ENCODE peak calls at places on chromosomes 1 and 21, in eight cellular contexts. K, U, L, Z, I, M, C and G are unnamed samples.

GRCh38 chr1:201385299-201385891 is 7.9 kb upstream of the TNNT2 start:
- DNase-seq in K (no peak), C (peak; percentile 68), M (no peak), Z (peak; percentile 32), L (peak; percentile 73), I (peak; percentile 62), U (peak; percentile 22), G (peak; percentile 30)

GRCh38 chr1:67978988-67979516 is 71.4 kb downstream of the DIRAS3 start:
- DNase-seq in C (no peak), U (peak; percentile 87), K (no peak), Z (peak; percentile 76), M (no peak), I (no peak), L (no peak), G (peak; percentile 92)

GRCh38 chr1:44030606-44031050 is 634 bp downstream of the SLC6A9 start:
- DNase-seq in M (peak; percentile 85), C (no peak), Z (peak; percentile 39), U (peak; percentile 27), I (peak; percentile 26), K (peak; percentile 52), L (no peak), G (peak; percentile 30)

GRCh38 chr1:204141131-204141530 is 10.7 kb downstream of the ETNK2 start:
- DNase-seq in C (no peak), K (no peak), Z (no peak), L (no peak), I (no peak), M (no peak), U (no peak), G (no peak)

GRCh38 chr21:31732891-31733520 is 1.1 kb upstream of the SCAF4 start:
- DNase-seq in C (no peak), M (no peak), I (no peak), L (no peak), Z (peak; percentile 20), U (peak; percentile 45), K (no peak), G (no peak)

GRCh38 chr1:101308935-101309333 is 72.1 kb downstream of the S1PR1 start:
- DNase-seq in U (no peak), K (no peak), M (no peak), I (no peak), Z (no peak), C (no peak), L (no peak), G (no peak)

GRCh38 chr1:154547333-154547732 is 11.1 kb downstream of the UBE2Q1 start:
- DNase-seq in I (no peak), L (no peak), Z (no peak), K (no peak), C (no peak), U (no peak), M (no peak), G (no peak)

GRCh38 chr21:42570362-42570761 is 56.7 kb downstream of the SLC37A1 start:
- DNase-seq in K (no peak), M (no peak), C (no peak), Z (no peak), U (no peak), I (no peak), L (no peak), G (no peak)

GRCh38 chr1:174953657-174954435 is 45.9 kb upstream of the CACYBP start:
- DNase-seq in Z (no peak), K (no peak), C (peak; percentile 18), I (no peak), M (no peak), L (no peak), U (no peak), G (no peak)

GRCh38 chr1:101142244-101142643 is 94.6 kb upstream of the S1PR1 start:
- DNase-seq in I (no peak), U (no peak), K (no peak), L (no peak), C (no peak), M (no peak), Z (no peak), G (no peak)

GRCh38 chr1:172966844-172967540 is 83.7 kb downstream of the TNFSF18 start:
- DNase-seq in Z (peak; percentile 75), L (no peak), M (no peak), K (no peak), U (peak; percentile 52), C (no peak), I (no peak), G (peak; percentile 46)

GRCh38 chr1:234553241-234554156 is 56.5 kb downstream of the IRF2BP2 start:
- DNase-seq in C (no peak), K (no peak), U (peak; percentile 86), Z (peak; percentile 92), I (no peak), L (no peak), M (peak; percentile 45), G (peak; percentile 95)

GRCh38 chr1:244353572-244354091 is 98.1 kb downstream of the ADSS2 start:
- DNase-seq in C (peak; percentile 38), K (no peak), I (peak; percentile 45), U (peak; percentile 99), L (peak; percentile 69), Z (peak; percentile 94), M (peak; percentile 78), G (peak; percentile 92)

GRCh38 chr1:212354464-212354863 is 60.2 kb downstream of the PACC1 start:
- DNase-seq in U (no peak), I (no peak), L (no peak), M (no peak), K (no peak), C (no peak), Z (no peak), G (no peak)

GRCh38 chr1:243890576-243890975 is 40.5 kb upstream of the AKT3 start:
- DNase-seq in Z (peak; percentile 31), C (no peak), L (no peak), I (no peak), M (no peak), K (no peak), U (peak; percentile 94), G (peak; percentile 94)

GRCh38 chr1:15836772-15837669 is 10.5 kb upstream of the SPEN start:
- DNase-seq in L (peak; percentile 63), I (peak; percentile 52), Z (no peak), C (peak; percentile 37), K (no peak), U (no peak), M (no peak), G (no peak)

GRCh38 chr1:21341022-21341421 is 50.8 kb upstream of the ECE1 start:
- DNase-seq in M (no peak), I (peak; percentile 18), L (no peak), K (no peak), U (no peak), Z (no peak), C (no peak), G (no peak)

GRCh38 chr1:148160421-148161251 is 8.6 kb upstream of the NBPF11 start:
- DNase-seq in L (peak; percentile 44), C (no peak), Z (no peak), U (no peak), M (no peak), I (no peak), K (no peak), G (no peak)